ENCODE peak calls at places on chromosomes 4 and X, in five cellular contexts. L is pancreas, X is right cardiac atrium, Q is GM23338, U is cardiac muscle cell. D is an unnamed sample. For H3K27me3, the result is how much of the 10 kb centered on the place peaks cover.

GRCh38 chrX:31154941-31155340 is 83.1 kb upstream of the FTHL17 start:
- DNase-seq in Q (no peak), U (no peak), L (no peak), X (no peak), D (no peak)

GRCh38 chr4:153232768-153233167 is 28.5 kb downstream of the TRIM2 start:
- DNase-seq in X (peak), U (no peak), Q (peak), L (no peak), D (no peak)

GRCh38 chr4:153780221-153780620 is 8.7 kb downstream of the SFRP2 start:
- DNase-seq in L (no peak), X (no peak), U (no peak), Q (no peak), D (no peak)

GRCh38 chr4:106763044-106763443 is 273.1 kb downstream of the DKK2 start:
- DNase-seq in X (no peak), Q (peak), U (no peak), L (no peak), D (no peak)

GRCh38 chr4:157204634-157205244 is 15.8 kb upstream of the GRIA2 start:
- DNase-seq in Q (peak), U (peak), L (no peak), X (peak), D (no peak)

GRCh38 chr4:95362906-95363578 is 185.7 kb downstream of the UNC5C start:
- DNase-seq in Q (peak), X (no peak), L (no peak), U (peak), D (no peak)

GRCh38 chrX:14073158-14073557 is 43.5 kb upstream of the GEMIN8 start:
- DNase-seq in U (no peak), L (no peak), X (no peak), Q (no peak), D (no peak)

GRCh38 chr4:4658051-4658450 is 116.2 kb upstream of the STX18 start:
- DNase-seq in L (no peak), X (no peak), U (no peak), Q (no peak), D (no peak)

GRCh38 chrX:109624641-109625311 is at the start of gene KCNE5:
- DNase-seq in U (peak), X (peak), Q (peak), L (peak), D (no peak)

GRCh38 chr4:65344278-65344825 is 325.9 kb downstream of the EPHA5 start:
- DNase-seq in X (no peak), Q (no peak), L (no peak), U (no peak), D (no peak)

GRCh38 chr4:108117473-108118182 is 51.1 kb downstream of the LEF1 start:
- DNase-seq in L (no peak), U (peak), X (no peak), Q (peak), D (no peak)

GRCh38 chr4:173518419-173519102 is 11.5 kb downstream of the HAND2 start:
- DNase-seq in L (no peak), Q (peak), U (peak), X (peak), D (no peak)

GRCh38 chr4:25800253-25800652 is 62.5 kb downstream of the SEL1L3 start:
- DNase-seq in X (no peak), Q (no peak), L (no peak), U (no peak), D (no peak)

GRCh38 chr4:185456131-185456530 is 15.4 kb downstream of the CCDC110 start:
- DNase-seq in Q (no peak), L (no peak), U (no peak), X (no peak), D (no peak)

GRCh38 chr4:148834804-148835598 is 392.8 kb upstream of the NR3C2 start:
- DNase-seq in X (no peak), U (peak), L (peak), Q (peak), D (no peak)

GRCh38 chr4:7876096-7876993 is 63.3 kb downstream of the AFAP1 start:
- DNase-seq in X (peak), U (peak), L (no peak), Q (peak), D (peak)

GRCh38 chr4:146432065-146432464 is 89.7 kb downstream of the SLC10A7 start:
- DNase-seq in U (no peak), X (no peak), L (no peak), Q (no peak), D (no peak)

GRCh38 chr4:169741569-169741968 is 16.2 kb downstream of the HPF1 start:
- DNase-seq in L (no peak), U (no peak), Q (no peak), X (no peak), D (no peak)

GRCh38 chr4:43126595-43126994 is 234.1 kb downstream of the GRXCR1 start:
- DNase-seq in X (no peak), Q (no peak), U (no peak), L (no peak), D (no peak)

GRCh38 chr4:1496116-1496642 is 89.9 kb upstream of the NKX1-1 start:
- DNase-seq in U (no peak), Q (no peak), X (no peak), L (no peak), D (no peak)

GRCh38 chrX:16796298-16796697 is 10.0 kb downstream of the TXLNG start:
- DNase-seq in L (no peak), X (no peak), U (no peak), Q (no peak), D (no peak)

GRCh38 chrX:37701588-37701987 is 16.0 kb downstream of the XK start:
- DNase-seq in Q (peak), U (no peak), X (no peak), L (no peak), D (no peak)

GRCh38 chr4:78954048-78954666 is 14.9 kb upstream of the PAQR3 start:
- DNase-seq in X (no peak), U (peak), L (no peak), Q (peak), D (no peak)

GRCh38 chrX:12974797-12975669 is at the start of gene TMSB4X:
- DNase-seq in L (peak), X (peak), Q (peak), U (peak), D (peak)

GRCh38 chrX:69503835-69504625 is at the start of gene NALF2:
- DNase-seq in X (peak), L (peak), U (peak), Q (peak), D (no peak)

GRCh38 chrX:95076449-95076848 is 1402.4 kb downstream of the FAM133A start:
- DNase-seq in L (no peak), Q (peak), X (no peak), U (peak), D (no peak)

GRCh38 chr4:1006856-1007255 is 4.6 kb upstream of the FGFRL1 start:
- DNase-seq in L (no peak), U (no peak), Q (no peak), X (no peak), D (no peak)

GRCh38 chr4:98468744-98469143 is 189.7 kb downstream of the TSPAN5 start:
- DNase-seq in U (peak), Q (no peak), X (peak), L (no peak), D (no peak)

GRCh38 chrX:13084611-13085010 is 40.2 kb upstream of the FAM9C start:
- DNase-seq in X (no peak), U (no peak), L (no peak), Q (no peak), D (no peak)

GRCh38 chr4:188993871-188994270 is 854.6 kb downstream of the TRIML1 start:
- DNase-seq in L (no peak), U (no peak), Q (no peak), X (no peak), D (no peak)

GRCh38 chr4:82611982-82612381 is 50.2 kb upstream of the TMEM150C start:
- DNase-seq in X (no peak), L (no peak), Q (no peak), U (no peak), D (no peak)

GRCh38 chrX:111095974-111096870 is at the start of gene PAK3:
- DNase-seq in X (peak), U (peak), Q (peak), L (peak), D (peak)

GRCh38 chr4:54929459-54929858 is 195.9 kb downstream of the KDR start:
- DNase-seq in L (no peak), X (no peak), Q (no peak), U (no peak), D (no peak)

GRCh38 chr4:8745036-8745827 is 126.4 kb downstream of the HMX1 start:
- DNase-seq in U (no peak), Q (no peak), X (peak), L (no peak), D (no peak)

GRCh38 chr4:153142700-153143438 is 61.4 kb upstream of the TRIM2 start:
- DNase-seq in X (peak), L (peak), U (peak), Q (peak), D (peak)

GRCh38 chrX:49122499-49122898 is 1.0 kb downstream of the GPKOW start:
- DNase-seq in X (no peak), Q (no peak), L (no peak), U (no peak), D (no peak)

GRCh38 chr4:185656467-185656890 is 121.2 kb upstream of the PDLIM3 start:
- DNase-seq in X (peak), L (peak), Q (peak), U (peak), D (no peak)

GRCh38 chr4:150960079-150960478 is 55.0 kb downstream of the LRBA start:
- DNase-seq in X (no peak), U (peak), L (no peak), Q (peak), D (no peak)

GRCh38 chr4:139453041-139453370 is 915 bp upstream of the RAB33B start:
- DNase-seq in U (no peak), X (no peak), L (peak), Q (peak), D (peak)

GRCh38 chrX:130097507-130098201 is 12.6 kb downstream of the ELF4 start:
- DNase-seq in Q (no peak), L (no peak), U (no peak), X (no peak), D (no peak)

GRCh38 chrX:130095249-130095648 is 15.0 kb downstream of the ELF4 start:
- DNase-seq in U (no peak), X (no peak), L (no peak), Q (no peak), D (no peak)

GRCh38 chrX:130094712-130095111 is 15.6 kb downstream of the ELF4 start:
- DNase-seq in Q (no peak), U (no peak), X (no peak), L (no peak), D (no peak)

GRCh38 chrX:130100180-130100579 is 10.1 kb downstream of the ELF4 start:
- DNase-seq in U (peak), Q (no peak), X (peak), L (no peak), D (no peak)

DNA sequence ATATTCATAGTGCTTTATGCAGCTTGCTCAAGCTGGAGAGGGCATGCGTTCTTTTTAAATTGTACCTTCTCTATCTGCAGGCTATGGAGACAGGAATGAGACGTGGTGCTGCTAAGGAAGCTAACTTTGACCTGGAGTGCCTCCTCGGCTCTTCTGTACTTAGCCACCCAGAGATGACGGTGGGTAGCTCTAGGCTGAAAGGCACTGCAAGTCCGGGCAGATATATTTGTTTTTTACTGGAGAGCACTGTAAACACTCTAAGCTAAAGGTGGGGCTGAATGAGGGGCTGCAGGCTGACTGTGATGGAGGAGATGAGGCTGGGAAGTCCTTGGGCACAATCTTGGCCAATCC is 12.1 kb downstream of the ELF4 start:
- DNase-seq in Q (no peak), L (no peak), U (no peak), X (no peak), D (no peak)
- H3K4me3 ChIP-seq in Q (no peak), L (no peak), U (no peak), X (no peak), D (peak)

GRCh38 chrX:100410901-100411801 is 1.1 kb upstream of the PCDH19 start:
- DNase-seq in X (no peak), Q (peak), U (no peak), L (no peak), D (no peak)
- H3K27me3 ChIP-seq in X (under half), Q (half or more), U (half or more), L (under half), D (under half)

GRCh38 chr4:87353592-87353991 is 30.9 kb upstream of the HSD17B13 start:
- DNase-seq in Q (peak), U (peak), L (peak), X (no peak), D (no peak)
- H3K27ac ChIP-seq in Q (no peak), U (peak), L (no peak), X (no peak), D (no peak)

DNA sequence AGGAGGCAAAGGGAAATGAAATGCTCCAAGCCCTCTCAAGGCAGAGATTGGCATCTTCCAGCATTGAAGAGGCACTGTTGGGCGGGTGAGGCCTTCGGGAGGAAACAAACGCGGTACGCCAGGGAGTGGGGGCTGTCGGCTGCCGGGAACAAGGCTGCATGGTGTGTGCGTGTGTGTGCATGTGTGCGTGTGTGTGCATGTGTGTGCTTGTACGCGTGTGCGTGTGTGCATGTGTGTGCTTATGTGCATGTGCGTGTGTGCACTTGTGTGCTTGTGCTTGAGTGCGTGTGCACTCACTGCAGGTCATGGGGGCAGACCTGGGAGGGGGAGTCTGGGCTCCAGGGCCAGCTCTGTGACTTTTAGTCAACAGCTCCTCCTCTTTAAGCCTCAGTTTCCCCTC is 113.6 kb upstream of the ADRA2C start:
- DNase-seq in X (peak), Q (no peak), U (no peak), L (no peak), D (no peak)
- H3K4me3 ChIP-seq in X (no peak), Q (no peak), U (no peak), L (no peak), D (no peak)

DNA sequence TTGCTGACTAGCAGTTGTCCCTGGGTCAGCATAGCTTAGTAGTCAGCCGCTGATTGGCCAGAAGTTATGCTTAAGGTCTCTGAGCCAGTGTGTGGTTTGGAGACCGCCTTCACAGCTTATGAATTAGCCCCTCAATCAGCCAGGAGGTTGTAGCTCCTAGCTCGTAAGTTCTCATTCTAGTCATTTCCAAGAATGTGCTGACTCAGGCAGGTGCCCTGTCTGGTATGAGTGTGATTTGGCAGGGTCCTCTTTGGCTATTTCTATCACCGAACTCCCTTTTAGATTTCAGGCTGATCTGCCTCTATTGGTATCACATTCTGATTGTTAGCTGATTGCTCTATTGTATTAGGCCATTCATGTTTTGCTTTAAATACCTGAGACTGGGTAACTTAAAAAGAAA is 33.1 kb downstream of the NUDT11 start:
- DNase-seq in X (no peak), L (no peak), U (no peak), Q (no peak), D (no peak)
- H3K27me3 ChIP-seq in X (under half), L (under half), U (under half), Q (under half), D (under half)

DNA sequence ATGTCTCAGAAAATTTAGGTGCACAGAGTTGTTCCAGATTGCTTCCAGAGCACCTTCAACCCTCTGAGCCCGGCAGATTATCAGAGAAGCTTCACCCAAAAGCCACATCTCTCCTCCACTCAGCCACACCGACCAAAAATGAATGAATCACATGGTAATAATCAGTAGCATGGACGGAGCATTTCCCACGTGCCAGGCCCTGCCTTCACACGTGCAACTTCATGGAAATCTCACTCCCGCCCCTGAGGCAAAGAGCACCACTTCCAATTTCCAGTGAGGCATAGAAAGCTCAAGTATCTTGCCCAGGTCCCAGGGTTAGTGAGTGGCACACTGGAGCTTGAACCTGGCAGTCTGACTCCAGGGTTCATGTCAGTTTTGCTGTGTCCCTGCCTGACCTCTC is 56.5 kb downstream of the RELL1 start:
- DNase-seq in U (no peak), L (no peak), Q (no peak), X (no peak), D (no peak)
- H3K27ac ChIP-seq in U (no peak), L (no peak), Q (no peak), X (no peak), D (no peak)

GRCh38 chr4:105194328-105195231 is 47.9 kb downstream of the TET2 start:
- DNase-seq in X (no peak), L (no peak), U (no peak), Q (no peak), D (no peak)

GRCh38 chr4:105189855-105190650 is 43.4 kb downstream of the TET2 start:
- DNase-seq in Q (no peak), L (no peak), X (no peak), U (no peak), D (no peak)

GRCh38 chr4:105192474-105192873 is 45.8 kb downstream of the TET2 start:
- DNase-seq in Q (no peak), L (no peak), U (no peak), X (no peak), D (no peak)

GRCh38 chr4:105192910-105193309 is 46.2 kb downstream of the TET2 start:
- DNase-seq in Q (no peak), L (no peak), U (no peak), X (no peak), D (no peak)

DNA sequence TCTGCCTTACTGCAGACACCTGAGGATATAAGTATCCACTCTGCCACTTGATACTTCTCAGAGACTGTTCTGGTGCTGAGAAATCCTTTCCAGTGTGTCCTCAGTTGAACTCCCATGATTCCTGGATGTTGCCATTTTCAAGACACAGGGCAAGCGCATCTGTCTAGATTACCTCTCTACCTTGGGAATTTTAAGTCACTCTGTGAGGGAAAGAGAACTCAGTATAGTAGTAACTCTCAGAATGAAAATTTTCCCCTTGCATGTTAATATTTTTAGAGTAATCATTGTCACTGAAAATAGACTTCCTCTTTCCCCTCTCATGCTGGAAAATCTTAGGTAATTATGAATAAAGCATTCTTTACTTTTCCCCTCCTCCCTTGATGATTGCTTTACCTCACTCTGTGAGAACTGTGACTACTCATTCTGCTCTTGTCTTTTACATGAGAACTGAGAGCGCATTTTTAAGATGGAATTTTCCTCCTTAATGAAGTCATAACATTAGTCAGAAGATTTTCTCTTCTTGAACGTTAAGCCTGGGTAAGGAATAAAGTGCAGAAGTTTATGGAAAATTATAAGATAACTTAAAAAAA is 45.0 kb downstream of the TET2 start:
- DNase-seq in X (no peak), L (no peak), Q (peak), U (peak), D (no peak)
- H3K4me3 ChIP-seq in X (peak), L (no peak), Q (no peak), U (no peak), D (no peak)